ENCODE peak calls at places on chromosomes 12 and 14, in ten cellular contexts. F is GM04504; E is NCI-H774; U is left lobe of liver; B is left ventricle myocardium superior; K is fibroblast of pulmonary artery; G is H7; V is left lung; C is amygdala; H is activated CD4-positive, CD25-positive, alpha-beta regulatory T cell. X is an unnamed sample.

GRCh38 chr12:81128930-81129554 is 51.2 kb downstream of the ACSS3 start:
- DNase-seq in F (peak), E (peak), U (no peak), B (no peak), K (peak), G (peak), V (no peak), C (peak), H (no peak), X (no peak)

GRCh38 chr12:122020795-122021192 is 890 bp upstream of the BCL7A start:
- DNase-seq in F (no peak), E (no peak), U (no peak), B (no peak), K (no peak), G (peak), V (no peak), C (no peak), H (no peak), X (no peak)

GRCh38 chr14:72332871-72333270 is 400.6 kb downstream of the RGS6 start:
- DNase-seq in F (no peak), E (no peak), U (no peak), B (no peak), K (no peak), G (peak), V (no peak), C (no peak), H (no peak), X (no peak)

GRCh38 chr12:121697093-121697698 is 15.4 kb upstream of the TMEM120B start:
- DNase-seq in F (no peak), E (peak), U (no peak), B (no peak), K (peak), G (peak), V (no peak), C (peak), H (no peak), X (no peak)

GRCh38 chr14:51581017-51581881 is 70.5 kb upstream of the FRMD6 start:
- DNase-seq in F (no peak), E (no peak), U (no peak), B (no peak), K (peak), G (no peak), V (no peak), C (no peak), H (no peak), X (no peak)

GRCh38 chr14:34058510-34058909 is 107.6 kb upstream of the EGLN3 start:
- DNase-seq in F (no peak), E (no peak), U (no peak), B (no peak), K (no peak), G (no peak), V (no peak), C (no peak), H (no peak), X (no peak)

GRCh38 chr12:52280796-52281560 is 6.5 kb downstream of the KRT86 start:
- DNase-seq in F (peak), E (no peak), U (peak), B (peak), K (peak), G (no peak), V (peak), C (no peak), H (no peak), X (peak)

GRCh38 chr14:60058087-60058486 is 33.6 kb upstream of the PCNX4 start:
- DNase-seq in F (no peak), E (no peak), U (no peak), B (no peak), K (no peak), G (no peak), V (no peak), C (no peak), H (no peak), X (no peak)